ENCODE peak calls at places on chromosomes 6 and 20, in eight cellular contexts. A is cardiac fibroblast; R is fibroblast of pulmonary artery; Z is activated gamma-delta T cell treated with anti-CD3 and anti-CD28 coated beads, Interleukin-2, amount 50 U/mL, for 16 hours; G is mucosa of descending colon; U is GM10248; H is uterus; N is fibroblast of lung. L is an unnamed sample.

GRCh38 chr6:79544299-79544927 is 7.2 kb upstream of the LCA5 start:
- DNase-seq in A (peak; percentile 67), R (peak; percentile 75), Z (no peak), G (no peak), U (no peak), H (no peak), N (peak; percentile 56), L (peak; percentile 38)

GRCh38 chr20:23097636-23098580 is 11.8 kb upstream of the CD93 start:
- DNase-seq in A (no peak), R (no peak), Z (no peak), G (no peak), U (no peak), H (no peak), N (no peak), L (no peak)

GRCh38 chr20:41191562-41192500 is 54.5 kb downstream of the PLCG1 start:
- DNase-seq in A (no peak), R (no peak), Z (no peak), G (no peak), U (no peak), H (no peak), N (no peak), L (no peak)

GRCh38 chr6:31267504-31268371 is 4.2 kb downstream of the HLA-C start:
- DNase-seq in A (no peak), R (no peak), Z (no peak), G (no peak), U (no peak), H (no peak), N (no peak), L (no peak)

GRCh38 chr6:26392932-26393636 is 9.0 kb upstream of the BTN3A1 start:
- DNase-seq in A (no peak), R (peak; percentile 11), Z (no peak), G (no peak), U (no peak), H (no peak), N (peak; percentile 60), L (peak; percentile 24)

GRCh38 chr6:10404799-10405524 is 9.9 kb downstream of the TFAP2A start:
- DNase-seq in A (no peak), R (no peak), Z (no peak), G (no peak), U (peak; percentile 6), H (no peak), N (no peak), L (no peak)

GRCh38 chr6:140178550-140179334 is 804.3 kb upstream of the CITED2 start:
- DNase-seq in A (peak; percentile 73), R (peak; percentile 61), Z (no peak), G (no peak), U (no peak), H (no peak), N (peak; percentile 44), L (peak; percentile 37)

GRCh38 chr6:167122827-167123657 is at the start of gene CCR6:
- DNase-seq in A (no peak), R (no peak), Z (no peak), G (no peak), U (no peak), H (no peak), N (no peak), L (no peak)

GRCh38 chr6:84657486-84657885 is 106.9 kb downstream of the TBX18 start:
- DNase-seq in A (no peak), R (no peak), Z (no peak), G (no peak), U (no peak), H (no peak), N (no peak), L (no peak)

GRCh38 chr6:46949662-46950280 is 28.0 kb upstream of the ADGRF5 start:
- DNase-seq in A (peak; percentile 67), R (peak; percentile 57), Z (no peak), G (peak; percentile 72), U (no peak), H (peak; percentile 66), N (no peak), L (peak; percentile 50)

GRCh38 chr6:143596857-143597256 is 80.9 kb upstream of the PHACTR2 start:
- DNase-seq in A (peak; percentile 82), R (peak; percentile 99), Z (no peak), G (no peak), U (no peak), H (peak; percentile 30), N (peak; percentile 64), L (no peak)

GRCh38 chr6:125639621-125640020 is 109.8 kb upstream of the HEY2 start:
- DNase-seq in A (peak; percentile 4), R (peak; percentile 30), Z (no peak), G (no peak), U (no peak), H (no peak), N (no peak), L (peak; percentile 81)

GRCh38 chr20:17594443-17594842 is 24.6 kb downstream of the DSTN start:
- DNase-seq in A (peak; percentile 67), R (peak; percentile 84), Z (no peak), G (peak; percentile 52), U (no peak), H (no peak), N (peak; percentile 69), L (no peak)

GRCh38 chr6:100663219-100663863 is 198.6 kb upstream of the SIM1 start:
- DNase-seq in A (peak; percentile 89), R (peak; percentile 86), Z (no peak), G (no peak), U (no peak), H (no peak), N (peak; percentile 77), L (no peak)

GRCh38 chr6:151087861-151088598 is 151.7 kb upstream of the AKAP12 start:
- DNase-seq in A (peak; percentile 63), R (peak; percentile 91), Z (no peak), G (peak; percentile 19), U (no peak), H (peak; percentile 54), N (peak; percentile 97), L (no peak)

GRCh38 chr6:153101461-153101860 is 29.6 kb downstream of the RGS17 start:
- DNase-seq in A (no peak), R (no peak), Z (no peak), G (no peak), U (no peak), H (no peak), N (no peak), L (no peak)

GRCh38 chr20:44092551-44093248 is 94.3 kb downstream of the JPH2 start:
- DNase-seq in A (peak; percentile 79), R (peak; percentile 76), Z (no peak), G (peak; percentile 66), U (no peak), H (no peak), N (peak; percentile 74), L (peak; percentile 48)

GRCh38 chr6:22828179-22829062 is 259.1 kb downstream of the HDGFL1 start:
- DNase-seq in A (peak; percentile 99), R (peak; percentile 98), Z (no peak), G (peak; percentile 24), U (no peak), H (peak; percentile 39), N (peak; percentile 93), L (peak; percentile 91)

GRCh38 chr6:42727084-42727601 is 4.7 kb upstream of the PRPH2 start:
- DNase-seq in A (no peak), R (no peak), Z (no peak), G (peak; percentile 28), U (peak; percentile 35), H (peak; percentile 39), N (peak; percentile 47), L (peak; percentile 31)

GRCh38 chr6:33118525-33119123 is 42.8 kb downstream of the HLA-DPB1 start:
- DNase-seq in A (peak; percentile 73), R (peak; percentile 73), Z (no peak), G (peak; percentile 66), U (peak; percentile 45), H (no peak), N (peak; percentile 66), L (peak; percentile 63)

GRCh38 chr6:130675072-130675471 is 152.1 kb upstream of the SMLR1 start:
- DNase-seq in A (peak; percentile 80), R (peak; percentile 74), Z (no peak), G (no peak), U (no peak), H (no peak), N (peak; percentile 78), L (peak; percentile 29)

GRCh38 chr6:162871966-162872365 is 144.2 kb downstream of the PACRG start:
- DNase-seq in A (no peak), R (peak; percentile 21), Z (no peak), G (no peak), U (no peak), H (no peak), N (no peak), L (no peak)